ENCODE peak calls at places on chromosomes 12 and 14, in nine cellular contexts. One of them, this sample, is unnamed.

GRCh38 chr14:74684444-74684843 is 28.4 kb downstream of the AREL1 start:
- DNase-seq in ovary: no peak
- DNase-seq in A549: no peak
- DNase-seq in thyroid gland: no peak
- DNase-seq in choroid plexus epithelial cell: no peak
- DNase-seq in fibroblast of the aortic adventitia: no peak
- DNase-seq in brain microvascular endothelial cell: no peak
- DNase-seq in cardiac muscle cell: no peak
- DNase-seq in lower lobe of right lung: peak
- DNase-seq in this sample: no peak

GRCh38 chr12:19915392-19916192 is 452.7 kb upstream of the PDE3A start:
- DNase-seq in ovary: no peak
- DNase-seq in A549: no peak
- DNase-seq in thyroid gland: no peak
- DNase-seq in choroid plexus epithelial cell: peak
- DNase-seq in fibroblast of the aortic adventitia: peak
- DNase-seq in brain microvascular endothelial cell: peak
- DNase-seq in cardiac muscle cell: peak
- DNase-seq in lower lobe of right lung: no peak
- DNase-seq in this sample: peak

GRCh38 chr14:59595071-59595470 is 18.5 kb upstream of the CCDC175 start:
- DNase-seq in ovary: no peak
- DNase-seq in A549: no peak
- DNase-seq in thyroid gland: no peak
- DNase-seq in choroid plexus epithelial cell: no peak
- DNase-seq in fibroblast of the aortic adventitia: no peak
- DNase-seq in brain microvascular endothelial cell: no peak
- DNase-seq in cardiac muscle cell: no peak
- DNase-seq in lower lobe of right lung: no peak
- DNase-seq in this sample: no peak

GRCh38 chr12:68240079-68240478 is 13.3 kb downstream of the IL22 start:
- DNase-seq in ovary: no peak
- DNase-seq in A549: no peak
- DNase-seq in thyroid gland: no peak
- DNase-seq in choroid plexus epithelial cell: peak
- DNase-seq in fibroblast of the aortic adventitia: peak
- DNase-seq in brain microvascular endothelial cell: peak
- DNase-seq in cardiac muscle cell: peak
- DNase-seq in lower lobe of right lung: no peak
- DNase-seq in this sample: peak

GRCh38 chr12:71060426-71060825 is 97.4 kb downstream of the TSPAN8 start:
- DNase-seq in ovary: no peak
- DNase-seq in A549: no peak
- DNase-seq in thyroid gland: no peak
- DNase-seq in choroid plexus epithelial cell: no peak
- DNase-seq in fibroblast of the aortic adventitia: no peak
- DNase-seq in brain microvascular endothelial cell: no peak
- DNase-seq in cardiac muscle cell: no peak
- DNase-seq in lower lobe of right lung: no peak
- DNase-seq in this sample: no peak

GRCh38 chr14:92692822-92693226 is 55.6 kb downstream of the LGMN start:
- DNase-seq in ovary: no peak
- DNase-seq in A549: no peak
- DNase-seq in thyroid gland: peak
- DNase-seq in choroid plexus epithelial cell: peak
- DNase-seq in fibroblast of the aortic adventitia: peak
- DNase-seq in brain microvascular endothelial cell: no peak
- DNase-seq in cardiac muscle cell: peak
- DNase-seq in lower lobe of right lung: peak
- DNase-seq in this sample: no peak

GRCh38 chr12:48980953-48981756 is 3.0 kb downstream of the WNT1 start:
- DNase-seq in ovary: no peak
- DNase-seq in A549: peak
- DNase-seq in thyroid gland: no peak
- DNase-seq in choroid plexus epithelial cell: no peak
- DNase-seq in fibroblast of the aortic adventitia: no peak
- DNase-seq in brain microvascular endothelial cell: no peak
- DNase-seq in cardiac muscle cell: no peak
- DNase-seq in lower lobe of right lung: peak
- DNase-seq in this sample: no peak

GRCh38 chr14:55281316-55281839 is 10.2 kb downstream of the FBXO34 start:
- DNase-seq in ovary: no peak
- DNase-seq in A549: no peak
- DNase-seq in thyroid gland: no peak
- DNase-seq in choroid plexus epithelial cell: no peak
- DNase-seq in fibroblast of the aortic adventitia: no peak
- DNase-seq in brain microvascular endothelial cell: no peak
- DNase-seq in cardiac muscle cell: no peak
- DNase-seq in lower lobe of right lung: no peak
- DNase-seq in this sample: peak

GRCh38 chr14:36420288-36420687 is 99.7 kb downstream of the NKX2-1 start:
- DNase-seq in ovary: no peak
- DNase-seq in A549: no peak
- DNase-seq in thyroid gland: no peak
- DNase-seq in choroid plexus epithelial cell: no peak
- DNase-seq in fibroblast of the aortic adventitia: no peak
- DNase-seq in brain microvascular endothelial cell: no peak
- DNase-seq in cardiac muscle cell: no peak
- DNase-seq in lower lobe of right lung: no peak
- DNase-seq in this sample: no peak

GRCh38 chr12:126770188-126770587 is 1496.8 kb upstream of the TMEM132C start:
- DNase-seq in ovary: no peak
- DNase-seq in A549: no peak
- DNase-seq in thyroid gland: no peak
- DNase-seq in choroid plexus epithelial cell: no peak
- DNase-seq in fibroblast of the aortic adventitia: no peak
- DNase-seq in brain microvascular endothelial cell: no peak
- DNase-seq in cardiac muscle cell: no peak
- DNase-seq in lower lobe of right lung: no peak
- DNase-seq in this sample: no peak

GRCh38 chr12:108340037-108340436 is 926 bp upstream of the CMKLR1 start:
- DNase-seq in ovary: no peak
- DNase-seq in A549: no peak
- DNase-seq in thyroid gland: peak
- DNase-seq in choroid plexus epithelial cell: no peak
- DNase-seq in fibroblast of the aortic adventitia: no peak
- DNase-seq in brain microvascular endothelial cell: no peak
- DNase-seq in cardiac muscle cell: no peak
- DNase-seq in lower lobe of right lung: peak
- DNase-seq in this sample: no peak

GRCh38 chr14:34682787-34683321 is 31.5 kb downstream of the CFL2 start:
- DNase-seq in ovary: no peak
- DNase-seq in A549: no peak
- DNase-seq in thyroid gland: no peak
- DNase-seq in choroid plexus epithelial cell: peak
- DNase-seq in fibroblast of the aortic adventitia: peak
- DNase-seq in brain microvascular endothelial cell: peak
- DNase-seq in cardiac muscle cell: peak
- DNase-seq in lower lobe of right lung: no peak
- DNase-seq in this sample: peak

GRCh38 chr12:53950441-53950781 is 4.3 kb upstream of the HOXC12 start:
- DNase-seq in ovary: no peak
- DNase-seq in A549: no peak
- DNase-seq in thyroid gland: no peak
- DNase-seq in choroid plexus epithelial cell: no peak
- DNase-seq in fibroblast of the aortic adventitia: no peak
- DNase-seq in brain microvascular endothelial cell: no peak
- DNase-seq in cardiac muscle cell: no peak
- DNase-seq in lower lobe of right lung: no peak
- DNase-seq in this sample: no peak
- TF ChIP-seq CTCF in ovary: no peak
- TF ChIP-seq CTCF in A549: no peak
- TF ChIP-seq CTCF in thyroid gland: no peak
- TF ChIP-seq CTCF in choroid plexus epithelial cell: no peak
- TF ChIP-seq CTCF in fibroblast of the aortic adventitia: no peak
- TF ChIP-seq CTCF in brain microvascular endothelial cell: no peak
- TF ChIP-seq CTCF in cardiac muscle cell: no peak
- TF ChIP-seq CTCF in lower lobe of right lung: no peak
- TF ChIP-seq CTCF in this sample: no peak

GRCh38 chr14:67240168-67240932 is 885 bp upstream of the PALS1 start:
- DNase-seq in ovary: peak
- DNase-seq in A549: peak
- DNase-seq in thyroid gland: peak
- DNase-seq in choroid plexus epithelial cell: no peak
- DNase-seq in fibroblast of the aortic adventitia: no peak
- DNase-seq in brain microvascular endothelial cell: peak
- DNase-seq in cardiac muscle cell: peak
- DNase-seq in lower lobe of right lung: peak
- DNase-seq in this sample: no peak

GRCh38 chr14:67237591-67237990 is 3.6 kb upstream of the PALS1 start:
- DNase-seq in ovary: no peak
- DNase-seq in A549: no peak
- DNase-seq in thyroid gland: no peak
- DNase-seq in choroid plexus epithelial cell: no peak
- DNase-seq in fibroblast of the aortic adventitia: no peak
- DNase-seq in brain microvascular endothelial cell: no peak
- DNase-seq in cardiac muscle cell: no peak
- DNase-seq in lower lobe of right lung: no peak
- DNase-seq in this sample: no peak

GRCh38 chr14:67241416-67242362 is at the start of gene PALS1:
- DNase-seq in ovary: no peak
- DNase-seq in A549: peak
- DNase-seq in thyroid gland: no peak
- DNase-seq in choroid plexus epithelial cell: peak
- DNase-seq in fibroblast of the aortic adventitia: peak
- DNase-seq in brain microvascular endothelial cell: peak
- DNase-seq in cardiac muscle cell: peak
- DNase-seq in lower lobe of right lung: no peak
- DNase-seq in this sample: peak

GRCh38 chr14:67239582-67239981 is 1.7 kb upstream of the PALS1 start:
- DNase-seq in ovary: no peak
- DNase-seq in A549: no peak
- DNase-seq in thyroid gland: no peak
- DNase-seq in choroid plexus epithelial cell: no peak
- DNase-seq in fibroblast of the aortic adventitia: no peak
- DNase-seq in brain microvascular endothelial cell: no peak
- DNase-seq in cardiac muscle cell: no peak
- DNase-seq in lower lobe of right lung: no peak
- DNase-seq in this sample: no peak

DNA sequence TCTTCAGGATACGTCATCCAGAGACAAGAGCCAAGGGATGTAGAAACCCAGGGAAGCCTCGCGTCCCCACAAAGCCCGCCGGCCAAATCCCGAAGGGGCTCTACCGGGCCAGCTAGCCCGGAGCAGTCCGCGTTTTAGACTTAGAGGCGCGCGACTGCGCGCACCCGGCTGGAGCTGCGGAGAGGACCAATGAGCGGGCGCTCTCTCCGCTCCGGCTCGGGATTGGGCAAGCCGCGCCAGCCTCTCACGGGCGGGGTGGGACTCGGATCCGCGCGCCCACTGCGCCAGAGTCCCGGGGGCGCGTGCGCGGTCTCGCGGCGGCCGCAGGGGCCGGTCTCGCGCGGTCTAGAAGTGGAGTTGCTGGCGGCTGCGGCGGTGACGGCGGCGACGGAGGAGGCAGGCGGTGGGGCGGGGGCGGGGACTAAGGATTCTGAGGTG is 238 bp upstream of the PALS1 start:
- DNase-seq in ovary: peak
- DNase-seq in A549: peak
- DNase-seq in thyroid gland: peak
- DNase-seq in choroid plexus epithelial cell: peak
- DNase-seq in fibroblast of the aortic adventitia: peak
- DNase-seq in brain microvascular endothelial cell: peak
- DNase-seq in cardiac muscle cell: peak
- DNase-seq in lower lobe of right lung: peak
- DNase-seq in this sample: peak
- H3K4me3 ChIP-seq in ovary: peak
- H3K4me3 ChIP-seq in A549: peak
- H3K4me3 ChIP-seq in thyroid gland: no peak
- H3K4me3 ChIP-seq in choroid plexus epithelial cell: peak
- H3K4me3 ChIP-seq in fibroblast of the aortic adventitia: peak
- H3K4me3 ChIP-seq in brain microvascular endothelial cell: peak
- H3K4me3 ChIP-seq in cardiac muscle cell: peak
- H3K4me3 ChIP-seq in lower lobe of right lung: peak
- H3K4me3 ChIP-seq in this sample: peak

DNA sequence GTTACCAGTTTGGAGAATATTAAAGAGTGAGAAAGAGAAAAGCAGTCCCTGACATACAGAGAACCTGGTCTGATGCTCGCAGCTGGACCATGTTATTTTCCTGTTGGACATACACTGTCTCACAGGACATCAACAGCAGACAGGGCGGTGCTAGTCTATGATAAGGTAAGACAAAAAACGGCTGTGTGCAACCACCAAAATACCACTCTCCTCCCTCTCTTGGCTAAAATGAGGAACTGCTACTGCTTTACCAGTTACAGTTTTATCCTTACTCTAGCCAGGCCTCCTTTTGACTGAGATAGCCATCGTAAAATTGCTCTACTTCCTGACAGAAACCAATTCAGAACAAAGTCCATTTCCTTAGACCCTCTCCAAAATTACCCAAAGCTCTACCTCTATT is 47.0 kb upstream of the ERGIC2 start:
- DNase-seq in ovary: no peak
- DNase-seq in A549: no peak
- DNase-seq in thyroid gland: no peak
- DNase-seq in choroid plexus epithelial cell: peak
- DNase-seq in fibroblast of the aortic adventitia: peak
- DNase-seq in brain microvascular endothelial cell: no peak
- DNase-seq in cardiac muscle cell: peak
- DNase-seq in lower lobe of right lung: no peak
- DNase-seq in this sample: peak
- TF ChIP-seq CTCF in ovary: no peak
- TF ChIP-seq CTCF in A549: no peak
- TF ChIP-seq CTCF in thyroid gland: no peak
- TF ChIP-seq CTCF in choroid plexus epithelial cell: peak
- TF ChIP-seq CTCF in fibroblast of the aortic adventitia: peak
- TF ChIP-seq CTCF in brain microvascular endothelial cell: no peak
- TF ChIP-seq CTCF in cardiac muscle cell: peak
- TF ChIP-seq CTCF in lower lobe of right lung: peak
- TF ChIP-seq CTCF in this sample: peak

GRCh38 chr12:52347016-52347415 is 20.3 kb downstream of the KRT85 start:
- DNase-seq in ovary: no peak
- DNase-seq in A549: no peak
- DNase-seq in thyroid gland: no peak
- DNase-seq in choroid plexus epithelial cell: no peak
- DNase-seq in fibroblast of the aortic adventitia: no peak
- DNase-seq in brain microvascular endothelial cell: no peak
- DNase-seq in cardiac muscle cell: no peak
- DNase-seq in lower lobe of right lung: no peak
- DNase-seq in this sample: no peak

GRCh38 chr12:52344111-52344510 is 22.9 kb upstream of the KRT83 start:
- DNase-seq in ovary: no peak
- DNase-seq in A549: no peak
- DNase-seq in thyroid gland: no peak
- DNase-seq in choroid plexus epithelial cell: no peak
- DNase-seq in fibroblast of the aortic adventitia: no peak
- DNase-seq in brain microvascular endothelial cell: no peak
- DNase-seq in cardiac muscle cell: no peak
- DNase-seq in lower lobe of right lung: no peak
- DNase-seq in this sample: no peak

GRCh38 chr12:52347546-52348510 is 19.5 kb downstream of the KRT85 start:
- DNase-seq in ovary: no peak
- DNase-seq in A549: no peak
- DNase-seq in thyroid gland: peak
- DNase-seq in choroid plexus epithelial cell: no peak
- DNase-seq in fibroblast of the aortic adventitia: no peak
- DNase-seq in brain microvascular endothelial cell: no peak
- DNase-seq in cardiac muscle cell: no peak
- DNase-seq in lower lobe of right lung: no peak
- DNase-seq in this sample: no peak

GRCh38 chr12:52349196-52349595 is 18.1 kb downstream of the KRT85 start:
- DNase-seq in ovary: no peak
- DNase-seq in A549: no peak
- DNase-seq in thyroid gland: no peak
- DNase-seq in choroid plexus epithelial cell: peak
- DNase-seq in fibroblast of the aortic adventitia: no peak
- DNase-seq in brain microvascular endothelial cell: no peak
- DNase-seq in cardiac muscle cell: peak
- DNase-seq in lower lobe of right lung: no peak
- DNase-seq in this sample: peak

GRCh38 chr12:52346596-52346995 is 20.7 kb downstream of the KRT85 start:
- DNase-seq in ovary: no peak
- DNase-seq in A549: no peak
- DNase-seq in thyroid gland: peak
- DNase-seq in choroid plexus epithelial cell: no peak
- DNase-seq in fibroblast of the aortic adventitia: no peak
- DNase-seq in brain microvascular endothelial cell: no peak
- DNase-seq in cardiac muscle cell: no peak
- DNase-seq in lower lobe of right lung: no peak
- DNase-seq in this sample: no peak
- H3K4me3 ChIP-seq in ovary: no peak
- H3K4me3 ChIP-seq in A549: no peak
- H3K4me3 ChIP-seq in thyroid gland: no peak
- H3K4me3 ChIP-seq in choroid plexus epithelial cell: no peak
- H3K4me3 ChIP-seq in fibroblast of the aortic adventitia: no peak
- H3K4me3 ChIP-seq in brain microvascular endothelial cell: no peak
- H3K4me3 ChIP-seq in cardiac muscle cell: no peak
- H3K4me3 ChIP-seq in lower lobe of right lung: no peak
- H3K4me3 ChIP-seq in this sample: no peak